ENCODE peak calls at places on chromosomes 6 and 20, in eight cellular contexts. Q is fibroblast of pulmonary artery; F is lung; M is kidney epithelial cell; I is fibroblast of the aortic adventitia; D is psoas muscle; Y is CD8-positive, alpha-beta T cell; K is HepG2. E is an unnamed sample.

GRCh38 chr20:63697868-63698545 is 1.6 kb downstream of the TNFRSF6B start:
- DNase-seq in Q (no peak), F (no peak), M (no peak), I (no peak), D (no peak), Y (no peak), K (no peak), E (no peak)

GRCh38 chr20:5214826-5215225 is 88.0 kb downstream of the CDS2 start:
- DNase-seq in Q (no peak), F (no peak), M (no peak), I (no peak), D (no peak), Y (no peak), K (no peak), E (no peak)

GRCh38 chr20:9068896-9069663 is at the start of gene PLCB4:
- DNase-seq in Q (peak), F (no peak), M (peak), I (peak), D (peak), Y (no peak), K (no peak), E (no peak)

GRCh38 chr20:62210496-62210855 is 9.6 kb downstream of the HRH3 start:
- DNase-seq in Q (no peak), F (no peak), M (no peak), I (no peak), D (no peak), Y (no peak), K (no peak), E (no peak)

GRCh38 chr20:34110025-34111013 is 1.7 kb downstream of the EIF2S2 start:
- DNase-seq in Q (peak), F (no peak), M (no peak), I (peak), D (no peak), Y (no peak), K (peak), E (no peak)

GRCh38 chr20:11329271-11329670 is 588.4 kb upstream of the BTBD3 start:
- DNase-seq in Q (no peak), F (no peak), M (no peak), I (no peak), D (no peak), Y (no peak), K (no peak), E (no peak)

GRCh38 chr6:106026748-106027147 is 59.4 kb upstream of the PRDM1 start:
- DNase-seq in Q (no peak), F (no peak), M (no peak), I (no peak), D (no peak), Y (no peak), K (no peak), E (peak)

GRCh38 chr20:48631114-48632016 is 196.4 kb downstream of the PREX1 start:
- DNase-seq in Q (peak), F (no peak), M (no peak), I (no peak), D (no peak), Y (no peak), K (no peak), E (no peak)

GRCh38 chr6:35919085-35919826 is 1.6 kb downstream of the SRPK1 start:
- DNase-seq in Q (peak), F (no peak), M (no peak), I (no peak), D (no peak), Y (no peak), K (peak), E (no peak)

GRCh38 chr6:113672691-113673149 is 184.4 kb upstream of the MARCKS start:
- DNase-seq in Q (peak), F (peak), M (no peak), I (peak), D (peak), Y (no peak), K (peak), E (no peak)

GRCh38 chr20:48830826-48831318 is 3.1 kb upstream of the PREX1 start:
- DNase-seq in Q (no peak), F (no peak), M (no peak), I (no peak), D (no peak), Y (no peak), K (no peak), E (no peak)

GRCh38 chr6:68709882-68710281 is 74.8 kb downstream of the ADGRB3 start:
- DNase-seq in Q (no peak), F (no peak), M (no peak), I (no peak), D (no peak), Y (no peak), K (no peak), E (no peak)

GRCh38 chr20:45038747-45039469 is 62.0 kb downstream of the KCNS1 start:
- DNase-seq in Q (no peak), F (no peak), M (no peak), I (no peak), D (no peak), Y (no peak), K (no peak), E (no peak)

GRCh38 chr6:146968041-146968760 is 236.0 kb upstream of the STXBP5 start:
- DNase-seq in Q (peak), F (no peak), M (no peak), I (peak), D (no peak), Y (no peak), K (no peak), E (peak)

GRCh38 chr6:115545410-115545986 is 515.2 kb downstream of the FRK start:
- DNase-seq in Q (no peak), F (no peak), M (no peak), I (no peak), D (no peak), Y (no peak), K (peak), E (no peak)
- TF ChIP-seq CTCF in Q (no peak), F (no peak), M (peak), I (no peak), D (no peak), Y (no peak), K (peak), E (peak)

DNA sequence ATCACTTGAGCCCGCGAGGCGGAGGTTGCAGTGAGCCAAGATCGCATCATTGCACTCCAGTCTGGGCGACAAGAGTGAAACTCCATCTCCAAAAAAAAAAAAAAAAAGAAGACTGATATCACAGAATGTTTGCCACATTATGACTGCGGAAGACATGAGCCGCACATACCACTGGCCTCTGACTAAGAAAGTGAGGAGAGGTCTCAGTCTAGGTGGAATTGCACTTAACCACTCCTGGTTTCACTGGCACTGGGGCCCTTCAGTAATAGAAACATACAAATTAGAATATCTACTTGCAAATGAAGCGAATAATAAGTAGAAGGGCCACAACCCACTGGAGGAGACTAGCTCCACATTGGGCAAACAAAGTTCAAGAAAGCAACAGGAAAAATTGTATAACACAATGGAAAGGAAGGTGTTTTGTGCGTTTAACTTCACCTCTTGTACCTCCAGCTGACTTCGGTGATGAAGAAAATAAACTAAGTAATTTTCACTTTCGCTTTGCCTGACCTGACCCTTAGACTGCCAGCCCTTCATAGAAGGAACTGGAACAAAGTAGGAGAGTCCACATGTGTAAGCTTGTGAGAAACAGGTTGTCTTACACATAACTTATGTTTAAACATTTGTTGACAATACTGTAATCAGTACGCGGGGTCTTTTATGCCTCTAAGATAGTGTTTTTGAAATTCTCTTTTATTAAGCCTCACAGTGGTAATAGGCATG is 147.5 kb upstream of the TSHZ2 start:
- DNase-seq in Q (no peak), F (no peak), M (no peak), I (no peak), D (no peak), Y (no peak), K (no peak), E (no peak)
- H3K4me3 ChIP-seq in Q (no peak), F (no peak), M (no peak), I (no peak), D (no peak), Y (no peak), K (no peak), E (no peak)

GRCh38 chr6:128520436-128521301 is at the start of gene PTPRK:
- DNase-seq in Q (peak), F (peak), M (peak), I (peak), D (peak), Y (peak), K (peak), E (no peak)
- TF ChIP-seq CTCF in Q (peak), F (peak), M (no peak), I (peak), D (peak), Y (peak), K (peak), E (peak)

DNA sequence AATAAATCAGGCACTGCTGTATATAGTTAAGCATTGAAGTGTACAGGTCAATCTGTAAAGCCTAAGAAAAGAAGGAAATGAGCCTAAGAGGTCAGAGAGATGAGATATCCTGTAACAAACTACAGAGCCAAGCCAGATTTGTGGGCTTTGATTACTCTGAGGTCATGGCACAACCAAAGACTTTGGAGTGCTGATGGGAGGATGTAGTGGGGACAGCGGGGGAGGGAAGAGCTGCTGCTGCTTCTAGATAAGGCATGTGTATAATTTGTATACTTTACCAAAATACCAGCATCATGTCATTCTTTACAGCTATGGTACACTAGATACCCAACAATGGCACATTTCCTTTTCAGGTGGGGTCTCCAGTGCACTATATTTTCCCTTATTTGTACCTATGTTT is 102.5 kb downstream of the OGFRL1 start:
- DNase-seq in Q (no peak), F (no peak), M (no peak), I (no peak), D (no peak), Y (no peak), K (no peak), E (no peak)
- H3K4me3 ChIP-seq in Q (no peak), F (no peak), M (no peak), I (no peak), D (no peak), Y (no peak), K (no peak), E (no peak)

DNA sequence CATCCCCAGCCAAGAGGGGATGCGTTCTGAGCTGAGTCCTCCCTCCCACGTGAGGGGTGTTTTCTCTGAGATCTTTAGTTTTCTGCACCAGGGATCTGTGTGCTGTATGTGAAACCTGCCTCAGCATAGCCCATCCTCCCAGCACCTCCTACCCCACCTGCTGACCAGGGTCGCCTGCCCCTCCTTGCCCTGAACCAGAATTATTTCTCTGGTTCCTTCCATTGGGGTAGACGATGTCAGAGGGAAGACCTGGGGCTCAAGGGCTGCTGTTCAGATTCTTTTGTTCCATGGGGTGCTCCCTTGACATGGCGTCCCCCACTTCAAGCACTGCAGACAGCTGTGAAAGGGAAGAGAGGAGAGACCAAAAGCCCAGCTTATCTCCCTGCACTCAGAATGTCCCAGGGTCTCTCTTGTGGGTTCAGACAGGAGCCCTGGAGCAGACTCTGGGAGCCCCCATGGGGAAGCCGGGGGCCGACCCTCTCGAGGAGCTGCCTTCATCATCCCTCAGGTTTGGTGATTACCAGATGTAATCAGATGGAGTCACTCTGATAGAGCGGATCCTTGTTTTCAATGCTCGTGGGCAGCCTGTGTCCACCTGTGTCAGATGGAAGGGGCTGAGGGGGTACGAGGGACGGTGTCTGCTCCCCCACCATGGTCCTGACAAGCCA is 74.3 kb downstream of the ERMARD start:
- DNase-seq in Q (no peak), F (no peak), M (no peak), I (no peak), D (no peak), Y (no peak), K (no peak), E (no peak)
- TF ChIP-seq CTCF in Q (no peak), F (no peak), M (no peak), I (no peak), D (no peak), Y (no peak), K (no peak), E (no peak)

GRCh38 chr6:85675030-85675819 is 32.5 kb upstream of the SYNCRIP start:
- DNase-seq in Q (peak), F (no peak), M (peak), I (peak), D (peak), Y (no peak), K (no peak), E (no peak)
- H3K4me3 ChIP-seq in Q (peak), F (no peak), M (peak), I (peak), D (peak), Y (no peak), K (no peak), E (peak)

GRCh38 chr6:28981833-28982475 is 23.2 kb downstream of the ZNF311 start:
- DNase-seq in Q (peak), F (peak), M (no peak), I (peak), D (peak), Y (peak), K (peak), E (peak)
- TF ChIP-seq CTCF in Q (no peak), F (no peak), M (no peak), I (no peak), D (no peak), Y (no peak), K (peak), E (no peak)